ENCODE peak calls at places on chromosomes 5 and 9, in five cellular contexts. M is spleen, S is omental fat pad, T is retinal pigment epithelial cell, V is tibial nerve. B is an unnamed sample.

GRCh38 chr5:89844548-89844947 is 565.0 kb downstream of the CETN3 start:
- DNase-seq in M (no peak), S (no peak), T (no peak), V (no peak), B (no peak)

GRCh38 chr5:96432245-96433065 is 593 bp downstream of the PCSK1 start:
- DNase-seq in M (no peak), S (no peak), T (peak), V (no peak), B (no peak)

GRCh38 chr5:167413503-167413902 is 877.9 kb upstream of the WWC1 start:
- DNase-seq in M (no peak), S (no peak), T (no peak), V (no peak), B (no peak)

GRCh38 chr9:122376791-122377190 is 6.0 kb downstream of the PTGS1 start:
- DNase-seq in M (peak), S (peak), T (no peak), V (no peak), B (no peak)

GRCh38 chr5:36692791-36693763 is 86.7 kb downstream of the SLC1A3 start:
- DNase-seq in M (peak), S (peak), T (no peak), V (peak), B (peak)

GRCh38 chr5:23269981-23270380 is 237.4 kb upstream of the PRDM9 start:
- DNase-seq in M (no peak), S (no peak), T (no peak), V (no peak), B (no peak)

GRCh38 chr5:68378204-68378830 is 162.8 kb downstream of the PIK3R1 start:
- DNase-seq in M (no peak), S (no peak), T (no peak), V (no peak), B (no peak)

GRCh38 chr9:90827181-90827866 is 25.7 kb downstream of the SYK start:
- DNase-seq in M (no peak), S (no peak), T (no peak), V (no peak), B (no peak)

GRCh38 chr9:6153425-6153824 is 62.2 kb upstream of the IL33 start:
- DNase-seq in M (no peak), S (no peak), T (no peak), V (no peak), B (no peak)

GRCh38 chr9:69745716-69746538 is 13.9 kb downstream of the PTAR1 start:
- DNase-seq in M (no peak), S (no peak), T (no peak), V (no peak), B (no peak)

GRCh38 chr5:39532511-39532910 is 107.7 kb upstream of the DAB2 start:
- DNase-seq in M (no peak), S (no peak), T (no peak), V (no peak), B (no peak)

GRCh38 chr5:124801551-124801950 is 55.1 kb upstream of the ZNF608 start:
- DNase-seq in M (no peak), S (no peak), T (no peak), V (no peak), B (no peak)

GRCh38 chr5:38796000-38796738 is 49.6 kb upstream of the OSMR start:
- DNase-seq in M (no peak), S (no peak), T (no peak), V (peak), B (no peak)

GRCh38 chr9:92175441-92175840 is 60.2 kb upstream of the SPTLC1 start:
- DNase-seq in M (no peak), S (no peak), T (no peak), V (no peak), B (no peak)

GRCh38 chr5:76782444-76782843 is 36.4 kb upstream of the F2RL1 start:
- DNase-seq in M (no peak), S (no peak), T (no peak), V (no peak), B (no peak)

GRCh38 chr5:67058998-67059746 is 137.4 kb downstream of the CD180 start:
- DNase-seq in M (no peak), S (no peak), T (no peak), V (no peak), B (no peak)

GRCh38 chr9:19493174-19493811 is 84.5 kb downstream of the ACER2 start:
- DNase-seq in M (no peak), S (no peak), T (no peak), V (peak), B (no peak)

GRCh38 chr9:129894106-129894823 is 59.0 kb downstream of the USP20 start:
- DNase-seq in M (peak), S (no peak), T (no peak), V (no peak), B (no peak)

GRCh38 chr5:32357678-32358077 is 44.9 kb upstream of the MTMR12 start:
- DNase-seq in M (no peak), S (no peak), T (no peak), V (no peak), B (no peak)

GRCh38 chr9:124551472-124552339 is 44.5 kb upstream of the NR5A1 start:
- DNase-seq in M (no peak), S (no peak), T (no peak), V (no peak), B (no peak)

GRCh38 chr5:108749130-108749861 is 1.6 kb downstream of the FER start:
- DNase-seq in M (no peak), S (no peak), T (no peak), V (no peak), B (no peak)

GRCh38 chr5:180314106-180314505 is 22.2 kb upstream of the MAPK9 start:
- DNase-seq in M (no peak), S (no peak), T (no peak), V (no peak), B (no peak)

GRCh38 chr5:76820491-76820890 is 1.7 kb downstream of the F2RL1 start:
- DNase-seq in M (no peak), S (no peak), T (no peak), V (no peak), B (no peak)

GRCh38 chr9:136854113-136854841 is 2.1 kb downstream of the MAMDC4 start:
- DNase-seq in M (peak), S (no peak), T (no peak), V (no peak), B (no peak)

GRCh38 chr5:149403923-149404745 is 25.0 kb upstream of the IL17B start:
- DNase-seq in M (no peak), S (no peak), T (no peak), V (no peak), B (no peak)

GRCh38 chr5:149406203-149406978 is 27.3 kb upstream of the IL17B start:
- DNase-seq in M (no peak), S (no peak), T (no peak), V (peak), B (no peak)

GRCh38 chr5:149406979-149407306 is 27.9 kb upstream of the IL17B start:
- DNase-seq in M (no peak), S (no peak), T (no peak), V (no peak), B (no peak)

GRCh38 chr5:149404746-149405549 is 25.9 kb upstream of the IL17B start:
- DNase-seq in M (no peak), S (no peak), T (no peak), V (no peak), B (no peak)

GRCh38 chr5:149405550-149406202 is 26.6 kb upstream of the IL17B start:
- DNase-seq in M (no peak), S (no peak), T (no peak), V (no peak), B (no peak)
- TF ChIP-seq CTCF in M (no peak), S (no peak), T (no peak), V (no peak), B (no peak)

DNA sequence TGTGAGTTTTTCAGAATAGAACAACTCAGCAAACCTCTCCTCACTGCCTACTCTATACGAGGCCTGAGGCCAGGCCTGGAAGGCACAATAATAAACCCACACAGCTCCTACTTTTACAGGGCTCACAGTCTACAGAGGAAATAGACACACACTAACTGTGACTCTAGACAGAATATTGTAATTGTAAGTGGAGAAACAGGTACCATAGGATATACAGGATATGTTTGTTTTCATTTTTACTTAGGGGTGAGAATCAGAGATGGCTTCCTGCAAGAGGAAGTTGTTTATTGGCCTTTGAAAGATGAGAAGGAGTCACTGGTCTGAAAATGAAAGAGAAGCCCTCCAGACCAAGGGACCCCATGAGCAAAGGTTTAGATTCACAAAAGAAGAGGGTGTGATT is 35.8 kb upstream of the TGFBR1 start:
- DNase-seq in M (no peak), S (no peak), T (no peak), V (no peak), B (no peak)
- TF ChIP-seq CTCF in M (no peak), S (no peak), T (no peak), V (no peak), B (no peak)

DNA sequence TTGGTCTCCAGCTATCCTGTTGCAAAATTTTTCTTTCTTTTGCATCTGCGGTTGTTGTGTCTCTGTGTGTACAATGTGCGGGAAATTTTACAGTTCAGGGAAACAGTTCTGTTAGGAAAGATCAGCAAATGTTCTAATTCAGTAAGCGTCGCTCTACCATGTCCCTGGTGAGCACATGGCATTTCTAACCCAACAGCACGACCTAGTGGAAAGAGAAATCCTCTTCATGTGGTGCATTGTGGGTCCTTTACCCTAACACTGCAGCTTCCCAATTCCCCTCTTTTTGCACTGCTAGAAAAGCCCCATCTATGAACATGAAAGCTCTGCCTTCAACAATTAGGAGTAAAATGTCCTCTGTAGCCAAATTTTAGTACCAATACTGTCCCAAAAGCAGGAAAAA is 974.2 kb upstream of the CDH9 start:
- DNase-seq in M (no peak), S (no peak), T (no peak), V (no peak), B (no peak)
- TF ChIP-seq CTCF in M (no peak), S (no peak), T (no peak), V (no peak), B (no peak)

GRCh38 chr9:97502984-97503861 is 1.8 kb downstream of the TMOD1 start:
- DNase-seq in M (no peak), S (no peak), T (no peak), V (no peak), B (no peak)
- TF ChIP-seq CTCF in M (no peak), S (no peak), T (no peak), V (no peak), B (no peak)

GRCh38 chr5:123371575-123372179 is 51.5 kb downstream of the CEP120 start:
- DNase-seq in M (peak), S (peak), T (no peak), V (peak), B (peak)

GRCh38 chr5:123364443-123364842 is 58.8 kb downstream of the CEP120 start:
- DNase-seq in M (no peak), S (no peak), T (no peak), V (no peak), B (no peak)

GRCh38 chr5:123369371-123369968 is 53.7 kb downstream of the CEP120 start:
- DNase-seq in M (no peak), S (no peak), T (no peak), V (no peak), B (no peak)

GRCh38 chr5:123365163-123365562 is 58.0 kb downstream of the CEP120 start:
- DNase-seq in M (no peak), S (no peak), T (no peak), V (no peak), B (no peak)

DNA sequence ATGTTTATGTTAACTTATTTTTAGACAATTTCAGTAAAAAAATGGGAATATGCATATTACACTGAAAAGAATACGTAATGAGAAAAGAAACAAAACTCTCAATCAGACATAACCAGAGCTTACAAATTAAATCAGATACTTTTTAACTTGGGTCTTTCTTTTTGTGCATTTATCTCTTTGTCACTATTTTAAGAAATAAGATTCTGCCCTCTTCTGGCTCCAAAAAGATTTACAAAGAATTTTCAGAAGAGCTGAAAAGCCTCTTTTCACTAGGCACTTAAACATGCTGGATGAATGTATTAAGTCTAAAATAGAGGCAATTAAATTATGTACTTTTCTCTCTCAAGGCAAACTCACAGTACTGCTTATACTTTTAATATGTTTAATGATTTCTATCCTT is 55.5 kb downstream of the CEP120 start:
- DNase-seq in M (no peak), S (no peak), T (no peak), V (no peak), B (no peak)
- TF ChIP-seq CTCF in M (peak), S (no peak), T (peak), V (peak), B (no peak)

GRCh38 chr9:87113892-87114291 is 166.6 kb upstream of the GAS1 start:
- DNase-seq in M (no peak), S (no peak), T (no peak), V (no peak), B (no peak)
- TF ChIP-seq CTCF in M (no peak), S (no peak), T (peak), V (no peak), B (no peak)

DNA sequence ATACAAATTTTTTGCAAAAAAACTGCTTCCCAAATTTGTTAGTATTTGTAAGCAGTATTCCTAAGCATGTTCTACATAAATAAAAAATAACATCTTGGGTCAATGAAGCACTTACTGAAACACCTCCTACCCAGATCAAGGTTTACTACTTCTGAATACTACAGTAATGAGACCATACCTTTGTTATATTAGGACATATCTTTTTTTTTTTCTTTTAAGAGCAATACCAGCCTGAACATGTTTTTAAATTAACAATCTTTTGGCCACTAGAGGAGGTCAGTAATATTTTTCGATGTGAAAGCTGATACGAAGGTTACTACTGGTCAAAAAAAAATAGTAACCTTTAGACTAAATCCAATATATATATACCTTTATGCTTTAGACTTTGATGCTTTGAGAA is 72.7 kb downstream of the CERT1 start:
- DNase-seq in M (no peak), S (no peak), T (no peak), V (no peak), B (no peak)
- TF ChIP-seq CTCF in M (no peak), S (no peak), T (no peak), V (no peak), B (no peak)

DNA sequence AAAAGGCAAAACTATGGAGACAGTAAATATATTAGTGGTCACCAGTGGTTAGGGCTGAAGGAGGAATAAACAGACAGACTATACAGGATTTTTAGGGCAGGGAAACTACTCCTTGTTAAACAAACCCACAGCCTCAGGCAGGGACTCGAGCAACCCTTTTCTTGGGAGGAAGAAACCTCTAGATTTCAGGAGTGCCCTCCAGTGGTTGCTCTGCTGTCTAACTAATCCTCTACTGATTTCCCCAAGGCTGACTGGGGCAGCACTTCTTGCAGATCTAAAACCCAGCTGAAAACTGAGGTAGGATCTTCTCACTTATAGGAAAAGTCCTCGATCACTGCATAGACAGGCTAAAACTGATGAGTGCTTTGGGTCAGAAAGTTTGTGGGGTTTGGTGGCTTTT is 176.8 kb downstream of the ISOC1 start:
- DNase-seq in M (no peak), S (no peak), T (no peak), V (no peak), B (no peak)
- TF ChIP-seq CTCF in M (no peak), S (no peak), T (peak), V (no peak), B (no peak)

B was measured in activated B cell treated with CpG ODN at 0.5 μM for 24 hours.